ENCODE peak calls at places on chromosome 1, in four cellular contexts. F is activated B cell treated with CpG ODN at 0.5 μM for 24 hours, D is A549, T is fibroblast of villous mesenchyme. G is an unnamed sample.

GRCh38 chr1:18481190-18481920 is 625 bp downstream of the KLHDC7A start:
- DNase-seq in F (no peak), D (no peak), T (no peak), G (no peak)

GRCh38 chr1:75129660-75130311 is 4.4 kb upstream of the LHX8 start:
- DNase-seq in D (no peak), T (no peak), F (no peak), G (no peak)

GRCh38 chr1:102776074-102776473 is 332.2 kb downstream of the COL11A1 start:
- DNase-seq in T (no peak), D (no peak), F (no peak), G (no peak)

GRCh38 chr1:218494449-218494852 is 149.3 kb downstream of the TGFB2 start:
- DNase-seq in T (no peak), D (no peak), F (no peak), G (no peak)

GRCh38 chr1:215567491-215568286 is 585 bp downstream of the KCTD3 start:
- DNase-seq in D (peak; percentile 65), F (peak; percentile 38), T (peak; percentile 61), G (peak; percentile 46)

GRCh38 chr1:209095627-209096595 is 487.6 kb upstream of the CAMK1G start:
- DNase-seq in D (peak; percentile 36), F (no peak), T (peak; percentile 26), G (no peak)

GRCh38 chr1:167836197-167836596 is 77.7 kb downstream of the ADCY10 start:
- DNase-seq in F (no peak), D (no peak), T (no peak), G (no peak)

GRCh38 chr1:66360285-66360724 is 173.6 kb upstream of the SGIP1 start:
- DNase-seq in D (no peak), T (no peak), F (no peak), G (no peak)

GRCh38 chr1:79811173-79811572 is 804.6 kb upstream of the ADGRL4 start:
- DNase-seq in D (no peak), T (peak; percentile 15), F (no peak), G (no peak)

GRCh38 chr1:226325178-226325577 is 16.2 kb upstream of the LIN9 start:
- DNase-seq in F (no peak), T (no peak), D (no peak), G (no peak)

GRCh38 chr1:75712306-75712705 is 12.2 kb upstream of the ACADM start:
- DNase-seq in D (no peak), F (no peak), T (peak; percentile 4), G (no peak)

GRCh38 chr1:41662656-41663437 is 178.4 kb upstream of the EDN2 start:
- DNase-seq in D (peak; percentile 22), F (peak; percentile 73), T (peak; percentile 88), G (no peak)

GRCh38 chr1:41660570-41661427 is 176.3 kb upstream of the EDN2 start:
- DNase-seq in F (no peak), D (no peak), T (no peak), G (no peak)

GRCh38 chr1:41661428-41662060 is 177.1 kb upstream of the EDN2 start:
- DNase-seq in D (no peak), T (no peak), F (no peak), G (no peak)

GRCh38 chr1:41663671-41664400 is 179.4 kb upstream of the EDN2 start:
- DNase-seq in F (no peak), D (no peak), T (no peak), G (no peak)

GRCh38 chr1:41662061-41662655 is 177.7 kb upstream of the EDN2 start:
- DNase-seq in T (peak; percentile 87), D (no peak), F (peak; percentile 68), G (peak; percentile 40)
- TF ChIP-seq CTCF in T (no peak), D (no peak), F (no peak), G (no peak)

DNA sequence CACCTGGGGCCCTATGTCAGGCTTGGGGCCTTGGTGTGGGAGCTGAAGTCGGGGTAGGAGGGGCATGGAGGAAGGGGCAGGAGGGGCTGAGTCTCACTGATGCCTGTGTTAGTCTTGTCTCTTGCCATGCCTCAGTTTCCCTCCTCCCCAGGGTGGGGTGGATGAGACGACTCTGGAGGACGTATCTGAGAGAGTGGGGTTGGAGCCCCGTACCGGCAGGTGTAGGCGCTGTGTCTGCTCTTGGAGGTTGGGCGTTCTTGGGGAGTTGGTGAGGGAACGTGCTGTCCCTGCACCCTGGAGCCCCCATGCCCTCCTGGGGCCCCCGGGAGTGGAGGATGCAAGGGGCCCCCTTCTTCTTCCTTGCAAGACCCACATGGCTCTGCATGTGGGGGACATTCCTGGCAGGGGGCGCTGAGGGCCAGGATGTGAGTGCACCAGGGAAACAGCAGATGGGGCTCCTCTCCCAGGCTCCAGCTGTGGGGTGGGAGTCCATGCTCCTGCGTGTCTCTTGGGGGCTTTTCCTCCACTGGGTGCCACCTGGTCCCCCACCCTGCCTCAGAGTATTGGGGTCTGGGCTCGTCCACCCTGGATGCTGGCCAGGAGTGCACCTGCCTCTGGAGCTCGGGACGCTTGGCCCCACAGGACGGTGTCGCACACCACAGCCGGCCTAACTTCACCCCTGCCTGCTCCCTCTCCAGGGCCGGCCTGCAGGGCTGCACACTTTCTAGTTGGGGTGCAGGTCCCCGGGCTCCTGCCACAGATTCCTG is 1.4 kb upstream of the TNFRSF14 start:
- DNase-seq in D (no peak), T (no peak), F (peak; percentile 50), G (no peak)
- TF ChIP-seq CTCF in D (no peak), T (peak; percentile 42), F (no peak), G (no peak)

GRCh38 chr1:188668083-188668482 is 1809.6 kb downstream of the BRINP3 start:
- DNase-seq in T (no peak), F (no peak), D (no peak), G (no peak)
- TF ChIP-seq CTCF in T (no peak), F (no peak), D (no peak), G (no peak)

GRCh38 chr1:85146972-85147359 is 53.9 kb downstream of the SYDE2 start:
- DNase-seq in F (no peak), D (no peak), T (peak; percentile 56), G (no peak)
- TF ChIP-seq CTCF in F (no peak), D (no peak), T (peak; percentile 45), G (peak; percentile 28)

GRCh38 chr1:205569411-205570172 is 62.2 kb downstream of the ELK4 start:
- DNase-seq in T (no peak), F (no peak), D (no peak), G (no peak)
- TF ChIP-seq CTCF in T (no peak), F (no peak), D (no peak), G (no peak)

DNA sequence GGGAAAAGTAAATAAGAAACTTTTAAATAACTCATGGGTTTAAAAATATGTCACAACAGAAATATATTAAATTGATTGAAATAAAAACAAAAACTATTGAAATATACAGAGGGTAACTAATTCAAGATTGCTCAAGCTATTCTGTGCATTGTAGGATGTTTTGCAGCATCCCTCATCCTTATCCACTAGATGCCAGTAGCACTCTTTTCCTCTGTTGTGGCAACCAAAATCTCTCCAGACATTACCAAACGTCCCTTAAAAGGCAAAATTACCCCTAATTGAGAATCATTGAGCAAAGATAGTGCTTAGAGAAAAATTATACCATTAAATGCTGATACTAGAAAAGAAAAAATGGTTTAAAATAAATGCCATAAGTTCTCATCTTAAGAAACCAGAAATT is 682.6 kb downstream of the RWDD3 start:
- DNase-seq in T (peak; percentile 13), D (no peak), F (no peak), G (no peak)
- TF ChIP-seq CTCF in T (peak; percentile 31), D (no peak), F (no peak), G (no peak)

GRCh38 chr1:69220672-69221071 is 347.1 kb upstream of the LRRC7 start:
- DNase-seq in D (no peak), T (no peak), F (no peak), G (no peak)

GRCh38 chr1:69215883-69216282 is 351.8 kb upstream of the LRRC7 start:
- DNase-seq in F (no peak), D (no peak), T (no peak), G (no peak)

GRCh38 chr1:69223156-69223555 is 344.6 kb upstream of the LRRC7 start:
- DNase-seq in T (no peak), F (no peak), D (no peak), G (no peak)

GRCh38 chr1:69221492-69221990 is 346.2 kb upstream of the LRRC7 start:
- DNase-seq in T (no peak), D (no peak), F (no peak), G (no peak)
- TF ChIP-seq CTCF in T (no peak), D (no peak), F (no peak), G (no peak)

GRCh38 chr1:22139066-22139594 is 3.8 kb downstream of the WNT4 start:
- DNase-seq in T (no peak), D (no peak), F (no peak), G (no peak)
- TF ChIP-seq CTCF in T (no peak), D (no peak), F (no peak), G (no peak)

GRCh38 chr1:187931781-187932180 is 1103.0 kb downstream of the PLA2G4A start:
- DNase-seq in F (no peak), T (no peak), D (no peak), G (no peak)

GRCh38 chr1:187924252-187924651 is 1095.5 kb downstream of the PLA2G4A start:
- DNase-seq in T (no peak), D (no peak), F (no peak), G (no peak)

GRCh38 chr1:187928717-187929116 is 1100.0 kb downstream of the PLA2G4A start:
- DNase-seq in D (no peak), F (no peak), T (no peak), G (no peak)

GRCh38 chr1:187933562-187934419 is 1105.0 kb downstream of the PLA2G4A start:
- DNase-seq in F (no peak), T (no peak), D (no peak), G (no peak)

DNA sequence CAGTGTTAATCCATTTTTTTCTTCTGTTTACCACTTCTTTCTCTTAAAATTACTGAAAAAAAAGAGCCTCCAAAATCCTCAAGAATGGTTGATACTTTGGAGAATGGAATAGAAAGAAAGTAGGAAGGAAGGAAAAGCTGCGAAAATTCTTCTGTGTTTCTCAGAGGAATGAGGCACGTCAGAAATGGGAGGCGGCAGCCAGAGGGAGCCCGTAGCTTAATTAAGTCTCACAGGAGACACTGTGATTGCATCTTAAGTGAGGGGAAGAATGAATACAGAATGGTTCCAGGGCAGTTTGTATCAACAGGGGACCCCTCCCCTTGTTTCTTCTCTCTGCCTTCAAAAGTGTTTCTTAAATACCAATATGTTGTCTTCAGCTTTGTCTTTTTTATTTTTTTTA is 1099.5 kb downstream of the PLA2G4A start:
- DNase-seq in D (no peak), T (peak; percentile 34), F (no peak), G (no peak)
- TF ChIP-seq CTCF in D (peak; percentile 39), T (peak; percentile 51), F (no peak), G (no peak)

GRCh38 chr1:184563308-184563707 is 176.5 kb downstream of the C1orf21 start:
- DNase-seq in F (no peak), D (no peak), T (peak; percentile 58), G (no peak)
- TF ChIP-seq CTCF in F (no peak), D (peak; percentile 49), T (peak; percentile 56), G (peak; percentile 32)